ENCODE peak calls at places on chromosomes 5 and 9, in nine cellular contexts. M is D721Med, T is left ventricle myocardium inferior, Q is lower leg skin, X is stomach, G is lung, C is astrocyte of the spinal cord, W is neural crest cell, V is endothelial cell. K is an unnamed sample.
A peak's percentile ranks its signal among the peaks of the same experiment; 100 is the strongest.

GRCh38 chr5:96876292-96876850 is at the start of gene ERAP2:
- DNase-seq in M (no peak), T (no peak), Q (no peak), X (no peak), G (no peak), C (peak; percentile 76), W (no peak), V (no peak), K (no peak)

GRCh38 chr5:80407735-80408474 is at the start of gene ZFYVE16:
- DNase-seq in M (peak; percentile 66), T (peak; percentile 99), Q (peak; percentile 99), X (peak; percentile 99), G (peak; percentile 98), C (peak; percentile 97), W (peak; percentile 98), V (peak; percentile 99), K (peak; percentile 98)

GRCh38 chr5:19795218-19795617 is 192.8 kb downstream of the CDH18 start:
- DNase-seq in M (no peak), T (no peak), Q (no peak), X (no peak), G (no peak), C (peak; percentile 46), W (no peak), V (no peak), K (no peak)

GRCh38 chr5:55593115-55593472 is 58.3 kb upstream of the PLPP1 start:
- DNase-seq in M (no peak), T (no peak), Q (no peak), X (no peak), G (no peak), C (no peak), W (no peak), V (no peak), K (no peak)

GRCh38 chr5:82661933-82662332 is 383.8 kb upstream of the RPS23 start:
- DNase-seq in M (no peak), T (no peak), Q (no peak), X (no peak), G (no peak), C (no peak), W (no peak), V (no peak), K (no peak)

GRCh38 chr9:37486616-37487544 is 1.1 kb downstream of the POLR1E start:
- DNase-seq in M (no peak), T (peak; percentile 43), Q (no peak), X (no peak), G (no peak), C (peak; percentile 93), W (no peak), V (no peak), K (peak; percentile 70)

GRCh38 chr9:18741331-18741730 is 267.4 kb downstream of the ADAMTSL1 start:
- DNase-seq in M (no peak), T (no peak), Q (no peak), X (no peak), G (no peak), C (no peak), W (no peak), V (no peak), K (no peak)

GRCh38 chr5:136656811-136657210 is 291.5 kb upstream of the TRPC7 start:
- DNase-seq in M (no peak), T (no peak), Q (no peak), X (no peak), G (no peak), C (no peak), W (no peak), V (no peak), K (no peak)

GRCh38 chr9:8963882-8964281 is 1164.3 kb upstream of the DMAC1 start:
- DNase-seq in M (no peak), T (no peak), Q (no peak), X (no peak), G (no peak), C (no peak), W (no peak), V (no peak), K (no peak)

DNA sequence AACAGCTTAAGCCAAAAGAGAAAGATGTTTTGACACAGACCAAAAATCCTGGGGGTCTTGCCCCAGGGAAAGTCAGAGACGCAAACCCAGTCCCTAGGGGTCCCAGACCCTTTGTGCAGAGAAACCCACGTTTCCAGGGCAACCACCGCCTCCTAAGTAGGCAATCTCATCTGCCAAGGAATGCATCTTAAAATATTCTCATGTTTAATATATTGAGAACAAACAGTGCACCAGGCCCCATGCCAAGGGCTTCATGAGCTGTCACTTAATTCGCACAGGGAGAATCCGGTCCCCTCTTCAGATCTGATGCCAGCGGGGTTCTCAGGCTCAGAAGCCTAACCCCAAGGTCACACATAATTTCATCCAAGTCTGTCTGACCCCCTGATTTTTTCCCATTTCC is 28.8 kb downstream of the CPLX2 start:
- DNase-seq in M (no peak), T (no peak), Q (no peak), X (no peak), G (no peak), C (no peak), W (no peak), V (no peak), K (no peak)
- TF ChIP-seq CTCF in M (no peak), T (no peak), Q (no peak), X (no peak), G (no peak), C (no peak), W (no peak), V (no peak), K (no peak)

GRCh38 chr5:180831139-180832080 is 28.8 kb upstream of the MGAT1 start:
- DNase-seq in M (peak; percentile 76), T (peak; percentile 90), Q (peak; percentile 97), X (peak; percentile 89), G (peak; percentile 87), C (peak; percentile 70), W (peak; percentile 61), V (peak; percentile 65), K (peak; percentile 83)

GRCh38 chr5:180825768-180826525 is 23.3 kb upstream of the MGAT1 start:
- DNase-seq in M (no peak), T (no peak), Q (no peak), X (peak; percentile 88), G (no peak), C (peak; percentile 44), W (no peak), V (no peak), K (no peak)

GRCh38 chr5:180832638-180833068 is 28.4 kb downstream of the ZFP62 start:
- DNase-seq in M (no peak), T (no peak), Q (no peak), X (no peak), G (no peak), C (no peak), W (no peak), V (no peak), K (no peak)

GRCh38 chr5:180829711-180830110 is 27.1 kb upstream of the MGAT1 start:
- DNase-seq in M (no peak), T (no peak), Q (no peak), X (no peak), G (no peak), C (no peak), W (no peak), V (no peak), K (no peak)

DNA sequence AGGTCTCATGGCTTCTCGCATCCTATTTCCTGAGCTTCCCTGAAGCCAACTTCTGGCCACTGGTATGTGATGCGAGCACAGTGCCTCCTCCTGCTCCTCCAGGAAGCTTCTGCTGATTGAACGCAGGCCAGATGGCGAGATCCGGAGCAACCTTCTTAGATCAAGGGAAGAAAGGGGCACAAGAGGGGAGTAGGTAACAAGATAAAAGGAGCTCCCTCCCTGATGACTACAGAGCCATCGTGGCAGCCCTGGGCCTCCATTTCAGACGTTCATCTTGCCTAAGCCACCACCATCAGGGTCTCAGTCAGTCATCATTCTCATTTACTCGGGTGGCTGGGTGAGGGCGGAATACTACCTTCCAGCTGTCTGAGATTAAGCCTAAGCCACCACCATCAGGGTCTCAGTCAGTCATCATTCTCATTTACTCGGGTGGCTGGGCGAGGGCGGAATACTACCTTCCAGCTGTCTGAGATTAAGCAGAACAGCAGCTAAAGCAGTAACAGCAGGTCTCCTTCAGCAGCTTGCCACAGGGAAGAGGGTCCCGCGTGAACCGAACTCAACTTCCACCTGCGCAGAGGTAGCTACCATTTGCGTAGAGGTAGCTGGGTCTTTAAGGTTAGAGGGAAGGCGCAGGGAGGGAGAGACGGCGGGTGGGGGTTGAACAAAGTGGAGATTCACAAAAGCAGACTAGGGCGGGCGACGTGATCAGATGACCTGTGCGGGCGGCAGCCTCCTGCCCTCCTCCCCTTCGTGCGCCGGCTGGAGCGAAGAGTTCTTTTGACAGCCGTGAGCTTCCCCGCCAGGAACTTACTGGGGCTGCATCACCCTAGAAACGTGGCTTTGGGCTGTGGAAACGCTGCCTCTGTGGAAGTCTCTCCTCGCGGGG is 27.9 kb upstream of the MGAT1 start:
- DNase-seq in M (no peak), T (peak; percentile 74), Q (peak; percentile 95), X (peak; percentile 74), G (peak; percentile 78), C (no peak), W (no peak), V (no peak), K (peak; percentile 63)
- TF ChIP-seq CTCF in M (no peak), T (no peak), Q (no peak), X (no peak), G (no peak), C (no peak), W (no peak), V (no peak), K (no peak)

GRCh38 chr9:133995012-133995896 is 3.1 kb upstream of the VAV2 start:
- DNase-seq in M (no peak), T (no peak), Q (no peak), X (no peak), G (no peak), C (no peak), W (no peak), V (no peak), K (no peak)
- TF ChIP-seq CTCF in M (peak; percentile 17), T (no peak), Q (no peak), X (no peak), G (no peak), C (peak; percentile 30), W (no peak), V (no peak), K (no peak)

GRCh38 chr5:1140188-1140817 is 28.4 kb upstream of the SLC12A7 start:
- DNase-seq in M (peak; percentile 78), T (peak; percentile 85), Q (peak; percentile 95), X (peak; percentile 89), G (peak; percentile 77), C (no peak), W (peak; percentile 53), V (peak; percentile 72), K (peak; percentile 61)
- TF ChIP-seq CTCF in M (peak; percentile 63), T (peak; percentile 95), Q (no peak), X (no peak), G (peak; percentile 57), C (peak; percentile 41), W (peak; percentile 65), V (peak; percentile 46), K (peak; percentile 66)

GRCh38 chr5:106849266-106849665 is 821.5 kb downstream of the EFNA5 start:
- DNase-seq in M (no peak), T (no peak), Q (no peak), X (no peak), G (no peak), C (no peak), W (no peak), V (no peak), K (no peak)

DNA sequence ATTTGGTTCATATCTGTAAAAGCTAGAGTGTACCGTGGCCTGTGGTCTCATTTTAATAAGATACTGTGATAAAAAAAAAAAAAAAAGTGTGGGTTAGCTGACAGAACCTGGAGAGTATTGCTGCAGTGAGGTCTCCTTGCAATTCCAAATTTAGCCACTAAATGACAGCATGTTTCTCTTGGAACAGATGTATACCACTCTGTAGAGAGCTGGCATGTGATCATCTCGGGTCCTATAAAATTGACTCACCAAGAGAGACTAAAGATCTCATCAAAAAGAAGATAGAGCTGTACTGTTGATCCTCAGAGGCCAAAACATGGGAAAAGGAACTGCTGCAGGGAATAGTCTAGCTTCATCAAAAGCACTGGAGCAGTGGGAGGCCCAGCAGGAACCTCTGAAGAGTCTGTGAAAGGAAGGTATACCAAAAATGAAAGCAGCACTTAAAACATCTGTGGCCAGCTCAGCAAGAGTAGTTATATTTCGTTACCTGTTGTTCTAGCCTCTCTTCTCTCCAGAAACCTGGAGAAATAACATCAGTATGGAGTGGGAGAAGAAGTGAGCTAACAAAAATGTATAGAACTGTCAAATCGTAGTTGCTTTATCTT is 826.8 kb downstream of the EFNA5 start:
- DNase-seq in M (no peak), T (no peak), Q (no peak), X (no peak), G (no peak), C (peak; percentile 21), W (no peak), V (no peak), K (no peak)
- TF ChIP-seq CTCF in M (no peak), T (no peak), Q (no peak), X (no peak), G (no peak), C (peak; percentile 24), W (peak; percentile 32), V (peak; percentile 54), K (no peak)